ENCODE peak calls at places on chromosome X, in five cellular contexts. Y, A, H, N and M are unnamed samples.

GRCh38 chrX:95754411-95754810 is 930.2 kb upstream of the DIAPH2 start:
- DNase-seq in A (no peak), Y (no peak), N (no peak), H (no peak), M (no peak)

GRCh38 chrX:8052909-8053308 is 118.2 kb downstream of the VCX2 start:
- DNase-seq in H (no peak), Y (no peak), A (no peak), N (no peak), M (no peak)

GRCh38 chrX:119734897-119735339 is 23.5 kb upstream of the SOWAHD start:
- DNase-seq in Y (peak), H (no peak), A (no peak), N (no peak), M (peak)

GRCh38 chrX:332916-333610 is 14.5 kb upstream of the GTPBP6 start:
- DNase-seq in A (no peak), Y (no peak), H (no peak), N (no peak), M (no peak)

GRCh38 chrX:44043496-44043895 is 70.3 kb upstream of the NDP start:
- DNase-seq in N (no peak), H (no peak), Y (no peak), A (no peak), M (no peak)

GRCh38 chrX:13256562-13256961 is 63.3 kb downstream of the ATXN3L start:
- DNase-seq in A (no peak), N (no peak), Y (no peak), H (no peak), M (no peak)

GRCh38 chrX:50161143-50161542 is 39.7 kb downstream of the AKAP4 start:
- DNase-seq in N (no peak), A (no peak), Y (no peak), H (no peak), M (peak)

GRCh38 chrX:48919947-48920712 is 1.3 kb upstream of the PIM2 start:
- DNase-seq in N (peak), Y (no peak), A (no peak), H (no peak), M (no peak)

GRCh38 chrX:43166874-43167273 is 388.9 kb upstream of the PPP1R2C start:
- DNase-seq in A (no peak), Y (no peak), H (no peak), N (no peak), M (peak)

GRCh38 chrX:53080628-53081580 is 1.3 kb upstream of the TSPYL2 start:
- DNase-seq in N (no peak), A (no peak), H (no peak), Y (no peak), M (no peak)

GRCh38 chrX:14095702-14096101 is 66.0 kb upstream of the GEMIN8 start:
- DNase-seq in Y (no peak), H (peak), N (peak), A (no peak), M (peak)

GRCh38 chrX:16855363-16856075 is 14.6 kb downstream of the RBBP7 start:
- DNase-seq in N (no peak), A (no peak), H (no peak), Y (no peak), M (no peak)

GRCh38 chrX:45172890-45173289 is 27.8 kb downstream of the DIPK2B start:
- DNase-seq in N (no peak), H (peak), Y (no peak), A (no peak), M (peak)

GRCh38 chrX:17670874-17671273 is 66.4 kb upstream of the SCML1 start:
- DNase-seq in A (no peak), N (no peak), Y (no peak), H (no peak), M (no peak)

GRCh38 chrX:117325706-117326105 is 790.9 kb downstream of the KLHL13 start:
- DNase-seq in H (no peak), N (no peak), Y (no peak), A (no peak), M (no peak)

GRCh38 chrX:101619336-101619735 is 1.5 kb upstream of the ARMCX6 start:
- DNase-seq in A (no peak), H (no peak), Y (no peak), N (peak), M (peak)

GRCh38 chrX:134186362-134187121 is 50.4 kb upstream of the CCDC160 start:
- DNase-seq in N (no peak), A (no peak), Y (no peak), H (no peak), M (no peak)

GRCh38 chrX:81890476-81890875 is 688.6 kb downstream of the SH3BGRL start:
- DNase-seq in N (no peak), Y (no peak), A (no peak), H (no peak), M (no peak)

GRCh38 chrX:136336623-136337022 is 35.9 kb downstream of the ADGRG4 start:
- DNase-seq in N (peak), Y (no peak), H (no peak), A (no peak), M (peak)

GRCh38 chrX:155577682-155578081 is 35.1 kb downstream of the TMLHE start:
- DNase-seq in H (no peak), A (no peak), Y (no peak), N (no peak), M (no peak)

GRCh38 chrX:148049441-148049840 is 68.3 kb downstream of the FMR1NB start:
- DNase-seq in N (peak), H (peak), Y (no peak), A (no peak), M (peak)

GRCh38 chrX:139739138-139739537 is 31.2 kb upstream of the MCF2 start:
- DNase-seq in Y (no peak), H (peak), N (no peak), A (no peak), M (peak)

GRCh38 chrX:139734996-139735395 is 27.0 kb upstream of the MCF2 start:
- DNase-seq in H (no peak), A (no peak), Y (no peak), N (no peak), M (no peak)

DNA sequence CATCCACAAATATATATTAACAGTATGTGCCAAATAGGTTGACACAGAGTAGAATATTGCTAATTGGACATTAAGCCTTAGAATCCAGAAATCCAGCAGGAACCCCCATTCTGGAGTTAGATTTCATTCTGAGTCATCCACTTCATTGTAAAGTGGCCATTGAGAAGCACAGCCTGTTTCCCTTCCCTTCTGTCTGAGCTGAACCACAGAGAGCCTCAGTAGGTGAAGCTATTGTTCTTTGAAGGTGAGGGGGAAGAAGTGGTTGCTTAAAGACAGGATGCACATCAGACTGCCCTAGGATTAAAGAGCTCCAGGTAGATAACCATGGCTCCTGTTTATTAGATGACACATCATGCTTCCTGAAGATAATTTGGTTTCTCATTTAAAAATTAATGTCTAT is 30.6 kb upstream of the MCF2 start:
- DNase-seq in A (no peak), N (no peak), Y (no peak), H (no peak), M (peak)
- TF ChIP-seq CTCF in A (no peak), N (no peak), Y (no peak), H (no peak), M (no peak)

GRCh38 chrX:57121162-57121741 is at the start of gene SPIN2B:
- DNase-seq in Y (peak), H (peak), N (peak), A (peak), M (peak)
- TF ChIP-seq CTCF in Y (peak), H (peak), N (no peak), A (no peak), M (no peak)

GRCh38 chrX:79081895-79082512 is 62.5 kb upstream of the GPR174 start:
- DNase-seq in A (no peak), Y (no peak), N (peak), H (peak), M (peak)
- TF ChIP-seq CTCF in A (peak), Y (peak), N (peak), H (peak), M (peak)

GRCh38 chrX:40735318-40736169 is at the start of gene MED14:
- DNase-seq in H (peak), A (peak), Y (peak), N (peak), M (peak)
- TF ChIP-seq CTCF in H (peak), A (peak), Y (peak), N (peak), M (peak)

GRCh38 chrX:25191403-25191802 is 175.6 kb upstream of the ARX start:
- DNase-seq in N (no peak), A (no peak), H (no peak), Y (no peak), M (peak)
- TF ChIP-seq CTCF in N (peak), A (no peak), H (no peak), Y (no peak), M (no peak)

GRCh38 chrX:55750256-55750655 is 32.7 kb downstream of the RRAGB start:
- DNase-seq in H (no peak), N (no peak), Y (no peak), A (no peak), M (no peak)
- TF ChIP-seq CTCF in H (no peak), N (no peak), Y (no peak), A (no peak), M (no peak)

GRCh38 chrX:22134681-22135080 is 102.6 kb downstream of the PHEX start:
- DNase-seq in H (peak), A (no peak), N (no peak), Y (no peak), M (peak)

GRCh38 chrX:22135171-22135711 is 103.1 kb downstream of the PHEX start:
- DNase-seq in H (peak), A (no peak), N (no peak), Y (no peak), M (peak)

GRCh38 chrX:22141061-22141460 is 108.9 kb downstream of the PHEX start:
- DNase-seq in H (no peak), A (no peak), Y (no peak), N (no peak), M (peak)

GRCh38 chrX:22136711-22137110 is 104.6 kb downstream of the PHEX start:
- DNase-seq in H (no peak), A (no peak), N (no peak), Y (no peak), M (no peak)

GRCh38 chrX:22135994-22136684 is 104.0 kb downstream of the PHEX start:
- DNase-seq in A (no peak), H (peak), Y (no peak), N (peak), M (peak)
- TF ChIP-seq CTCF in A (peak), H (peak), Y (peak), N (peak), M (peak)

GRCh38 chrX:125646195-125646594 is 326.5 kb downstream of the TEX13C start:
- DNase-seq in Y (no peak), N (peak), A (no peak), H (no peak), M (no peak)
- TF ChIP-seq CTCF in Y (peak), N (peak), A (no peak), H (no peak), M (peak)

GRCh38 chrX:80282535-80282934 is 137.7 kb upstream of the TENT5D start:
- DNase-seq in Y (no peak), N (no peak), A (no peak), H (no peak), M (no peak)
- TF ChIP-seq CTCF in Y (peak), N (peak), A (no peak), H (no peak), M (peak)

GRCh38 chrX:15567267-15567666 is 33.5 kb downstream of the ACE2 start:
- DNase-seq in A (no peak), N (no peak), H (no peak), Y (no peak), M (no peak)
- TF ChIP-seq CTCF in A (no peak), N (no peak), H (no peak), Y (no peak), M (no peak)